ENCODE peak calls at places on chromosome 9, in seven cellular contexts. Y, T, H, X, R, D and K are unnamed samples.

GRCh38 chr9:113499876-113500497 is 36.5 kb downstream of the RGS3 start:
- DNase-seq in T (no peak), Y (no peak), X (no peak), H (no peak), R (no peak), D (no peak), K (no peak)

GRCh38 chr9:15244001-15244441 is 63.0 kb downstream of the TTC39B start:
- DNase-seq in Y (peak), T (no peak), D (no peak), X (no peak), H (no peak), R (no peak), K (no peak)

GRCh38 chr9:14344846-14345585 is 31.1 kb upstream of the NFIB start:
- DNase-seq in D (no peak), X (no peak), Y (no peak), H (no peak), T (no peak), R (no peak), K (no peak)

GRCh38 chr9:81685763-81686613 is 3.4 kb downstream of the TLE1 start:
- DNase-seq in R (no peak), X (peak), Y (no peak), D (peak), H (no peak), T (no peak), K (no peak)

GRCh38 chr9:89483592-89484474 is 14.1 kb downstream of the SEMA4D start:
- DNase-seq in Y (no peak), R (peak), T (peak), H (peak), D (no peak), X (no peak), K (no peak)

GRCh38 chr9:98142182-98142924 is 23.3 kb upstream of the TRIM14 start:
- DNase-seq in R (no peak), X (no peak), T (no peak), H (no peak), Y (no peak), D (no peak), K (peak)

GRCh38 chr9:72554221-72554641 is 32.8 kb downstream of the TMC1 start:
- DNase-seq in T (no peak), Y (peak), D (no peak), R (no peak), X (no peak), H (no peak), K (no peak)

GRCh38 chr9:84775056-84775648 is 105.6 kb downstream of the NTRK2 start:
- DNase-seq in T (no peak), D (no peak), X (no peak), R (no peak), H (no peak), Y (no peak), K (no peak)

GRCh38 chr9:14715102-14715501 is 7.4 kb downstream of the CER1 start:
- DNase-seq in D (no peak), R (no peak), X (no peak), Y (no peak), H (no peak), T (no peak), K (no peak)

GRCh38 chr9:110340306-110340705 is 2.6 kb upstream of the TXNDC8 start:
- DNase-seq in R (no peak), D (peak), X (peak), H (no peak), Y (no peak), T (no peak), K (no peak)

GRCh38 chr9:124771867-124772621 is 933 bp upstream of the NR6A1 start:
- DNase-seq in H (peak), R (no peak), X (peak), T (peak), D (peak), Y (peak), K (peak)

GRCh38 chr9:121085661-121086060 is 10.9 kb downstream of the CNTRL start:
- DNase-seq in X (no peak), T (no peak), D (peak), H (no peak), Y (peak), R (no peak), K (no peak)